ENCODE peak calls at places on chromosomes 11 and 22, in seven cellular contexts. F is amniotic stem cell; Q is astrocyte of the hippocampus; H is ELF-1; K is stimulated activated CD8-positive, alpha-beta memory T cell treated with anti-CD3 and anti-CD28 coated beads, Interleukin-15, amount 100 ng/mL, for 48 hours; D is neuronal stem cell; P is upper lobe of left lung. I is an unnamed sample.
A peak's percentile ranks its signal among the peaks of the same experiment; 100 is the strongest.

GRCh38 chr11:59253001-59253400 is 40.3 kb upstream of the MPEG1 start:
- DNase-seq in F (no peak), Q (no peak), H (no peak), K (no peak), D (no peak), P (no peak), I (no peak)

GRCh38 chr22:46894081-46894671 is 131.7 kb downstream of the TBC1D22A start:
- DNase-seq in F (no peak), Q (peak; percentile 13), H (no peak), K (no peak), D (no peak), P (no peak), I (no peak)

GRCh38 chr11:111107501-111107900 is 138.0 kb upstream of the POU2AF2 start:
- DNase-seq in F (no peak), Q (no peak), H (no peak), K (no peak), D (no peak), P (no peak), I (no peak)

GRCh38 chr22:22955866-22956535 is 68.4 kb downstream of the IGLL5 start:
- DNase-seq in F (no peak), Q (peak; percentile 79), H (peak; percentile 65), K (peak; percentile 34), D (peak; percentile 79), P (no peak), I (peak; percentile 73)

GRCh38 chr11:47187723-47188122 is 1.5 kb upstream of the PACSIN3 start:
- DNase-seq in F (no peak), Q (peak; percentile 24), H (no peak), K (no peak), D (no peak), P (no peak), I (no peak)

GRCh38 chr11:111513240-111513605 is 1.0 kb upstream of the BTG4 start:
- DNase-seq in F (no peak), Q (no peak), H (no peak), K (no peak), D (no peak), P (no peak), I (no peak)

GRCh38 chr11:861105-861479 is 18.4 kb downstream of the TSPAN4 start:
- DNase-seq in F (no peak), Q (no peak), H (no peak), K (no peak), D (no peak), P (peak; percentile 54), I (no peak)

GRCh38 chr11:9004310-9004945 is 627 bp upstream of the NRIP3 start:
- DNase-seq in F (no peak), Q (peak; percentile 28), H (peak; percentile 47), K (no peak), D (peak; percentile 43), P (peak; percentile 89), I (no peak)

GRCh38 chr11:36009469-36009868 is 65.6 kb downstream of the LDLRAD3 start:
- DNase-seq in F (no peak), Q (peak; percentile 56), H (no peak), K (no peak), D (no peak), P (no peak), I (no peak)

GRCh38 chr11:17021550-17021949 is 7.3 kb upstream of the PLEKHA7 start:
- DNase-seq in F (no peak), Q (no peak), H (peak; percentile 90), K (no peak), D (no peak), P (no peak), I (no peak)

GRCh38 chr11:129611661-129612566 is 203.7 kb upstream of the TMEM45B start:
- DNase-seq in F (no peak), Q (peak; percentile 57), H (no peak), K (no peak), D (no peak), P (no peak), I (no peak)

GRCh38 chr11:76560219-76560618 is 110.3 kb downstream of the LRRC32 start:
- DNase-seq in F (no peak), Q (peak; percentile 19), H (no peak), K (no peak), D (no peak), P (no peak), I (no peak)

GRCh38 chr11:62556102-62556871 is 9.7 kb upstream of the AHNAK start:
- DNase-seq in F (peak; percentile 94), Q (peak; percentile 97), H (peak; percentile 86), K (peak; percentile 82), D (no peak), P (peak; percentile 78), I (peak; percentile 67)

GRCh38 chr11:28086569-28086968 is 21.4 kb downstream of the KIF18A start:
- DNase-seq in F (peak; percentile 20), Q (no peak), H (no peak), K (no peak), D (no peak), P (no peak), I (no peak)

GRCh38 chr22:35155403-35156025 is 89.6 kb downstream of the ISX start:
- DNase-seq in F (no peak), Q (no peak), H (peak; percentile 44), K (no peak), D (no peak), P (no peak), I (no peak)

GRCh38 chr11:121497176-121497995 is 44.6 kb upstream of the SORL1-AS1 start:
- DNase-seq in F (no peak), Q (no peak), H (no peak), K (no peak), D (peak; percentile 71), P (no peak), I (peak; percentile 86)

GRCh38 chr11:14972581-14973490 is 685 bp upstream of the CALCA start:
- DNase-seq in F (no peak), Q (no peak), H (no peak), K (no peak), D (no peak), P (no peak), I (no peak)

GRCh38 chr11:44357734-44358133 is 47.8 kb upstream of the ALX4 start:
- DNase-seq in F (no peak), Q (no peak), H (no peak), K (no peak), D (no peak), P (no peak), I (no peak)

GRCh38 chr11:33406241-33406640 is 149.1 kb downstream of the HIPK3 start:
- DNase-seq in F (no peak), Q (no peak), H (no peak), K (no peak), D (no peak), P (peak; percentile 43), I (no peak)

GRCh38 chr11:9680028-9680427 is 16.2 kb downstream of the SWAP70 start:
- DNase-seq in F (no peak), Q (no peak), H (no peak), K (no peak), D (no peak), P (no peak), I (no peak)

GRCh38 chr11:116379185-116379828 is 393.5 kb downstream of the BUD13 start:
- DNase-seq in F (no peak), Q (peak; percentile 78), H (peak; percentile 40), K (no peak), D (peak; percentile 66), P (no peak), I (peak; percentile 52)

GRCh38 chr11:32395127-32395526 is 40.2 kb downstream of the WT1 start:
- DNase-seq in F (no peak), Q (no peak), H (no peak), K (no peak), D (no peak), P (no peak), I (no peak)

GRCh38 chr11:96543177-96543576 is 153.4 kb downstream of the JRKL start:
- DNase-seq in F (no peak), Q (no peak), H (no peak), K (no peak), D (no peak), P (no peak), I (no peak)

GRCh38 chr11:28110839-28111235 is 2.6 kb downstream of the METTL15 start:
- DNase-seq in F (no peak), Q (peak; percentile 38), H (no peak), K (no peak), D (no peak), P (no peak), I (no peak)

GRCh38 chr11:102685769-102686168 is 19.8 kb downstream of the MMP27 start:
- DNase-seq in F (no peak), Q (no peak), H (no peak), K (no peak), D (no peak), P (no peak), I (no peak)

GRCh38 chr11:111413849-111414248 is 34.8 kb upstream of the POU2AF1 start:
- DNase-seq in F (no peak), Q (no peak), H (no peak), K (peak; percentile 28), D (no peak), P (no peak), I (no peak)

GRCh38 chr11:113417428-113417827 is 29.8 kb downstream of the ANKK1 start:
- DNase-seq in F (no peak), Q (no peak), H (no peak), K (no peak), D (no peak), P (no peak), I (no peak)